ENCODE peak calls at places on chromosomes 13 and 19, in six cellular contexts. One of them, this sample, is unnamed.
A peak's percentile ranks its signal among the peaks of the same experiment; 100 is the strongest.

GRCh38 chr13:65093352-65093751 is 2136.8 kb downstream of the PCDH9 start:
- DNase-seq in cerebellar nuclear complex: no peak
- DNase-seq in ELR: no peak
- DNase-seq in HTR-8/SVneo: no peak
- DNase-seq in nucleus accumbens: no peak
- DNase-seq in NCI-H1417: no peak
- DNase-seq in this sample: no peak

GRCh38 chr19:55442372-55443044 is 592 bp downstream of the SHISA7 start:
- DNase-seq in HTR-8/SVneo: no peak
- DNase-seq in ELR: no peak
- DNase-seq in cerebellar nuclear complex: no peak
- DNase-seq in nucleus accumbens: peak; percentile 33
- DNase-seq in NCI-H1417: peak; percentile 56
- DNase-seq in this sample: no peak

GRCh38 chr19:4518345-4519171 is at the start of gene PLIN4:
- DNase-seq in cerebellar nuclear complex: no peak
- DNase-seq in ELR: no peak
- DNase-seq in nucleus accumbens: peak; percentile 58
- DNase-seq in NCI-H1417: no peak
- DNase-seq in HTR-8/SVneo: no peak
- DNase-seq in this sample: no peak

GRCh38 chr13:23626730-23627129 is 56.5 kb downstream of the TNFRSF19 start:
- DNase-seq in ELR: no peak
- DNase-seq in NCI-H1417: no peak
- DNase-seq in cerebellar nuclear complex: no peak
- DNase-seq in HTR-8/SVneo: no peak
- DNase-seq in nucleus accumbens: no peak
- DNase-seq in this sample: no peak

GRCh38 chr13:110238795-110239194 is 68.2 kb downstream of the COL4A1 start:
- DNase-seq in cerebellar nuclear complex: no peak
- DNase-seq in nucleus accumbens: no peak
- DNase-seq in NCI-H1417: no peak
- DNase-seq in ELR: no peak
- DNase-seq in HTR-8/SVneo: no peak
- DNase-seq in this sample: no peak

GRCh38 chr13:88086577-88086976 is 415.4 kb downstream of the SLITRK5 start:
- DNase-seq in HTR-8/SVneo: no peak
- DNase-seq in cerebellar nuclear complex: no peak
- DNase-seq in nucleus accumbens: no peak
- DNase-seq in ELR: peak; percentile 77
- DNase-seq in NCI-H1417: no peak
- DNase-seq in this sample: no peak

GRCh38 chr19:11381535-11382369 is 2.4 kb downstream of the EPOR start:
- DNase-seq in nucleus accumbens: peak; percentile 5
- DNase-seq in ELR: peak; percentile 98
- DNase-seq in HTR-8/SVneo: peak; percentile 95
- DNase-seq in cerebellar nuclear complex: no peak
- DNase-seq in NCI-H1417: no peak
- DNase-seq in this sample: peak; percentile 54

GRCh38 chr19:56885173-56885679 is 44.7 kb upstream of the PEG3 start:
- DNase-seq in cerebellar nuclear complex: no peak
- DNase-seq in NCI-H1417: no peak
- DNase-seq in HTR-8/SVneo: no peak
- DNase-seq in ELR: no peak
- DNase-seq in nucleus accumbens: no peak
- DNase-seq in this sample: no peak

GRCh38 chr13:34469212-34469983 is 472.7 kb upstream of the NBEA start:
- DNase-seq in nucleus accumbens: no peak
- DNase-seq in ELR: no peak
- DNase-seq in NCI-H1417: peak; percentile 87
- DNase-seq in cerebellar nuclear complex: no peak
- DNase-seq in HTR-8/SVneo: no peak
- DNase-seq in this sample: no peak

GRCh38 chr19:16587031-16588023 is 15.1 kb upstream of the SLC35E1 start:
- DNase-seq in nucleus accumbens: peak; percentile 15
- DNase-seq in cerebellar nuclear complex: no peak
- DNase-seq in ELR: peak; percentile 55
- DNase-seq in NCI-H1417: no peak
- DNase-seq in HTR-8/SVneo: no peak
- DNase-seq in this sample: peak; percentile 21

GRCh38 chr19:19623383-19623782 is 4.6 kb downstream of the LPAR2 start:
- DNase-seq in nucleus accumbens: no peak
- DNase-seq in ELR: no peak
- DNase-seq in NCI-H1417: no peak
- DNase-seq in HTR-8/SVneo: no peak
- DNase-seq in cerebellar nuclear complex: no peak
- DNase-seq in this sample: no peak

GRCh38 chr19:42081584-42082258 is 5.8 kb downstream of the ZNF574 start:
- DNase-seq in ELR: peak; percentile 70
- DNase-seq in cerebellar nuclear complex: no peak
- DNase-seq in nucleus accumbens: no peak
- DNase-seq in HTR-8/SVneo: peak; percentile 50
- DNase-seq in NCI-H1417: peak; percentile 23
- DNase-seq in this sample: no peak

GRCh38 chr19:1601613-1602064 is 3.6 kb downstream of the UQCR11 start:
- DNase-seq in cerebellar nuclear complex: no peak
- DNase-seq in NCI-H1417: no peak
- DNase-seq in nucleus accumbens: no peak
- DNase-seq in HTR-8/SVneo: no peak
- DNase-seq in ELR: peak; percentile 27
- DNase-seq in this sample: no peak

GRCh38 chr13:60099631-60100420 is 63.9 kb downstream of the DIAPH3 start:
- DNase-seq in NCI-H1417: no peak
- DNase-seq in nucleus accumbens: no peak
- DNase-seq in cerebellar nuclear complex: no peak
- DNase-seq in HTR-8/SVneo: no peak
- DNase-seq in ELR: no peak
- DNase-seq in this sample: no peak

GRCh38 chr13:49641810-49642291 is 13.5 kb downstream of the ARL11 start:
- DNase-seq in HTR-8/SVneo: peak; percentile 28
- DNase-seq in ELR: peak; percentile 78
- DNase-seq in nucleus accumbens: no peak
- DNase-seq in cerebellar nuclear complex: no peak
- DNase-seq in NCI-H1417: no peak
- DNase-seq in this sample: no peak

GRCh38 chr19:54532528-54532927 is 29.9 kb downstream of the LAIR2 start:
- DNase-seq in ELR: no peak
- DNase-seq in nucleus accumbens: no peak
- DNase-seq in NCI-H1417: no peak
- DNase-seq in HTR-8/SVneo: no peak
- DNase-seq in cerebellar nuclear complex: no peak
- DNase-seq in this sample: no peak

GRCh38 chr19:2330632-2331284 is 2.3 kb downstream of the SPPL2B start:
- DNase-seq in HTR-8/SVneo: no peak
- DNase-seq in ELR: no peak
- DNase-seq in cerebellar nuclear complex: no peak
- DNase-seq in NCI-H1417: no peak
- DNase-seq in nucleus accumbens: no peak
- DNase-seq in this sample: no peak

GRCh38 chr19:55650602-55651230 is 2.7 kb downstream of the CCDC106 start:
- DNase-seq in NCI-H1417: no peak
- DNase-seq in ELR: no peak
- DNase-seq in HTR-8/SVneo: no peak
- DNase-seq in nucleus accumbens: no peak
- DNase-seq in cerebellar nuclear complex: no peak
- DNase-seq in this sample: no peak

GRCh38 chr13:34034411-34034810 is 216.5 kb downstream of the RFC3 start:
- DNase-seq in ELR: no peak
- DNase-seq in nucleus accumbens: no peak
- DNase-seq in HTR-8/SVneo: no peak
- DNase-seq in cerebellar nuclear complex: no peak
- DNase-seq in NCI-H1417: no peak
- DNase-seq in this sample: no peak

GRCh38 chr13:98798849-98799645 is 46.6 kb upstream of the SLC15A1 start:
- DNase-seq in cerebellar nuclear complex: no peak
- DNase-seq in NCI-H1417: no peak
- DNase-seq in HTR-8/SVneo: no peak
- DNase-seq in nucleus accumbens: no peak
- DNase-seq in ELR: peak; percentile 8
- DNase-seq in this sample: no peak

GRCh38 chr19:28018499-28018898 is 1194.5 kb downstream of the UQCRFS1 start:
- DNase-seq in nucleus accumbens: no peak
- DNase-seq in NCI-H1417: no peak
- DNase-seq in ELR: no peak
- DNase-seq in HTR-8/SVneo: no peak
- DNase-seq in cerebellar nuclear complex: no peak
- DNase-seq in this sample: no peak

This sample was measured in effector CD8-positive, alpha-beta T cell.